ENCODE peak calls at places on chromosomes 7 and 10, in seven cellular contexts. E, T, N, Y, U, A and B are unnamed samples.

GRCh38 chr10:34744590-34744989 is 70.5 kb downstream of the PARD3 start:
- DNase-seq in T (no peak), U (no peak), E (no peak), A (no peak), Y (no peak), N (no peak), B (no peak)

GRCh38 chr10:13003781-13004180 is 2.3 kb upstream of the CCDC3 start:
- DNase-seq in Y (no peak), U (no peak), A (no peak), N (no peak), T (no peak), E (no peak), B (no peak)

GRCh38 chr7:155995183-155995612 is 182.9 kb upstream of the SHH start:
- DNase-seq in Y (no peak), N (peak; percentile 7), E (no peak), A (no peak), T (peak; percentile 28), U (no peak), B (no peak)

GRCh38 chr10:6297951-6298381 is 95.2 kb downstream of the PFKFB3 start:
- DNase-seq in A (peak; percentile 59), N (no peak), E (no peak), T (no peak), U (no peak), Y (no peak), B (no peak)

GRCh38 chr7:44225566-44226395 is 25.0 kb downstream of the YKT6 start:
- DNase-seq in E (no peak), N (no peak), T (no peak), Y (no peak), A (no peak), U (no peak), B (no peak)

GRCh38 chr7:30549933-30550493 is 44.7 kb upstream of the GARS1 start:
- DNase-seq in T (no peak), E (no peak), U (no peak), A (peak; percentile 30), Y (no peak), N (no peak), B (no peak)

GRCh38 chr10:1360011-1360580 is 303.9 kb downstream of the WDR37 start:
- DNase-seq in E (peak; percentile 76), T (peak; percentile 80), N (no peak), A (no peak), U (no peak), Y (no peak), B (no peak)

GRCh38 chr7:106277976-106278375 is 6.8 kb downstream of the NAMPT start:
- DNase-seq in U (no peak), Y (peak; percentile 26), T (no peak), E (no peak), N (no peak), A (peak; percentile 19), B (no peak)

GRCh38 chr7:57250801-57251200 is 118.6 kb upstream of the ZNF479 start:
- DNase-seq in A (no peak), E (no peak), U (no peak), Y (no peak), T (no peak), N (no peak), B (no peak)

GRCh38 chr7:18552311-18552916 is 56.9 kb downstream of the HDAC9 start:
- DNase-seq in U (no peak), T (no peak), E (no peak), A (peak; percentile 13), N (no peak), Y (no peak), B (no peak)

GRCh38 chr10:95295031-95295755 is 4.4 kb upstream of the PDLIM1 start:
- DNase-seq in U (no peak), E (peak; percentile 71), Y (no peak), A (peak; percentile 75), N (peak; percentile 98), T (peak; percentile 93), B (no peak)

GRCh38 chr7:109622320-109622719 is 1052.6 kb downstream of the DNAJB9 start:
- DNase-seq in Y (no peak), T (no peak), N (no peak), A (no peak), E (no peak), U (no peak), B (no peak)

GRCh38 chr7:31192996-31193395 is 140.9 kb downstream of the ADCYAP1R1 start:
- DNase-seq in E (peak; percentile 87), T (peak; percentile 89), Y (peak; percentile 51), A (peak; percentile 22), U (no peak), N (no peak), B (no peak)